ENCODE peak calls at places on chromosomes 11 and 22, in six cellular contexts. One of them, this sample, is unnamed.

GRCh38 chr22:44525872-44526271 is 27.8 kb upstream of the RTL6 start:
- DNase-seq in GM06990: no peak
- DNase-seq in upper lobe of right lung: no peak
- DNase-seq in esophagus squamous epithelium: no peak
- DNase-seq in heart left ventricle: no peak
- DNase-seq in left ventricle myocardium inferior: no peak
- DNase-seq in this sample: no peak

GRCh38 chr11:45655347-45655756 is 10.1 kb downstream of the CHST1 start:
- DNase-seq in GM06990: peak; percentile 33
- DNase-seq in upper lobe of right lung: peak; percentile 85
- DNase-seq in esophagus squamous epithelium: no peak
- DNase-seq in heart left ventricle: peak; percentile 69
- DNase-seq in left ventricle myocardium inferior: peak; percentile 75
- DNase-seq in this sample: no peak

GRCh38 chr11:56642339-56642738 is at the start of gene OR5AP2:
- DNase-seq in GM06990: no peak
- DNase-seq in upper lobe of right lung: no peak
- DNase-seq in esophagus squamous epithelium: no peak
- DNase-seq in heart left ventricle: no peak
- DNase-seq in left ventricle myocardium inferior: no peak
- DNase-seq in this sample: no peak

GRCh38 chr11:32891657-32892354 is 805 bp upstream of the QSER1 start:
- DNase-seq in GM06990: no peak
- DNase-seq in upper lobe of right lung: no peak
- DNase-seq in esophagus squamous epithelium: no peak
- DNase-seq in heart left ventricle: no peak
- DNase-seq in left ventricle myocardium inferior: no peak
- DNase-seq in this sample: no peak

GRCh38 chr11:78470861-78471442 is 53.3 kb upstream of the GAB2 start:
- DNase-seq in GM06990: no peak
- DNase-seq in upper lobe of right lung: no peak
- DNase-seq in esophagus squamous epithelium: no peak
- DNase-seq in heart left ventricle: no peak
- DNase-seq in left ventricle myocardium inferior: no peak
- DNase-seq in this sample: no peak

GRCh38 chr22:27719535-27720227 is 81.9 kb downstream of the MN1 start:
- DNase-seq in GM06990: no peak
- DNase-seq in upper lobe of right lung: peak; percentile 42
- DNase-seq in esophagus squamous epithelium: no peak
- DNase-seq in heart left ventricle: peak; percentile 54
- DNase-seq in left ventricle myocardium inferior: no peak
- DNase-seq in this sample: peak; percentile 92

GRCh38 chr22:26394787-26395186 is 34.3 kb upstream of the ASPHD2 start:
- DNase-seq in GM06990: no peak
- DNase-seq in upper lobe of right lung: no peak
- DNase-seq in esophagus squamous epithelium: no peak
- DNase-seq in heart left ventricle: no peak
- DNase-seq in left ventricle myocardium inferior: no peak
- DNase-seq in this sample: no peak

GRCh38 chr11:92969634-92970347 is at the start of gene MTNR1B:
- DNase-seq in GM06990: no peak
- DNase-seq in upper lobe of right lung: no peak
- DNase-seq in esophagus squamous epithelium: no peak
- DNase-seq in heart left ventricle: no peak
- DNase-seq in left ventricle myocardium inferior: no peak
- DNase-seq in this sample: no peak

GRCh38 chr11:47566166-47566546 is 757 bp downstream of the PTPMT1 start:
- DNase-seq in GM06990: no peak
- DNase-seq in upper lobe of right lung: no peak
- DNase-seq in esophagus squamous epithelium: no peak
- DNase-seq in heart left ventricle: no peak
- DNase-seq in left ventricle myocardium inferior: no peak
- DNase-seq in this sample: no peak

GRCh38 chr11:304915-305833 is 2.4 kb upstream of the IFITM2 start:
- DNase-seq in GM06990: no peak
- DNase-seq in upper lobe of right lung: peak; percentile 71
- DNase-seq in esophagus squamous epithelium: no peak
- DNase-seq in heart left ventricle: peak; percentile 66
- DNase-seq in left ventricle myocardium inferior: peak; percentile 68
- DNase-seq in this sample: no peak

GRCh38 chr11:75929706-75930105 is 114.7 kb downstream of the UVRAG start:
- DNase-seq in GM06990: no peak
- DNase-seq in upper lobe of right lung: no peak
- DNase-seq in esophagus squamous epithelium: no peak
- DNase-seq in heart left ventricle: no peak
- DNase-seq in left ventricle myocardium inferior: no peak
- DNase-seq in this sample: no peak

GRCh38 chr22:25448435-25449051 is 115.9 kb upstream of the GRK3 start:
- DNase-seq in GM06990: peak; percentile 24
- DNase-seq in upper lobe of right lung: no peak
- DNase-seq in esophagus squamous epithelium: no peak
- DNase-seq in heart left ventricle: no peak
- DNase-seq in left ventricle myocardium inferior: no peak
- DNase-seq in this sample: no peak

GRCh38 chr11:110131386-110132123 is 38.4 kb downstream of the ZC3H12C start:
- DNase-seq in GM06990: no peak
- DNase-seq in upper lobe of right lung: no peak
- DNase-seq in esophagus squamous epithelium: no peak
- DNase-seq in heart left ventricle: no peak
- DNase-seq in left ventricle myocardium inferior: no peak
- DNase-seq in this sample: no peak

GRCh38 chr11:66188580-66188979 is 79.9 kb upstream of the RAB1B start:
- DNase-seq in GM06990: no peak
- DNase-seq in upper lobe of right lung: no peak
- DNase-seq in esophagus squamous epithelium: no peak
- DNase-seq in heart left ventricle: no peak
- DNase-seq in left ventricle myocardium inferior: no peak
- DNase-seq in this sample: no peak

GRCh38 chr11:57638005-57638760 is 11.5 kb downstream of the YPEL4 start:
- DNase-seq in GM06990: no peak
- DNase-seq in upper lobe of right lung: peak; percentile 80
- DNase-seq in esophagus squamous epithelium: no peak
- DNase-seq in heart left ventricle: peak; percentile 80
- DNase-seq in left ventricle myocardium inferior: peak; percentile 63
- DNase-seq in this sample: no peak

GRCh38 chr22:35454416-35455054 is 54.6 kb downstream of the MCM5 start:
- DNase-seq in GM06990: no peak
- DNase-seq in upper lobe of right lung: no peak
- DNase-seq in esophagus squamous epithelium: no peak
- DNase-seq in heart left ventricle: peak; percentile 39
- DNase-seq in left ventricle myocardium inferior: no peak
- DNase-seq in this sample: no peak

GRCh38 chr11:20488352-20488751 is 100.8 kb downstream of the PRMT3 start:
- DNase-seq in GM06990: no peak
- DNase-seq in upper lobe of right lung: no peak
- DNase-seq in esophagus squamous epithelium: no peak
- DNase-seq in heart left ventricle: no peak
- DNase-seq in left ventricle myocardium inferior: no peak
- DNase-seq in this sample: no peak

GRCh38 chr22:46549971-46550641 is 12.7 kb upstream of the CELSR1 start:
- DNase-seq in GM06990: no peak
- DNase-seq in upper lobe of right lung: no peak
- DNase-seq in esophagus squamous epithelium: no peak
- DNase-seq in heart left ventricle: no peak
- DNase-seq in left ventricle myocardium inferior: peak; percentile 13
- DNase-seq in this sample: no peak

GRCh38 chr11:46263120-46263519 is 14.3 kb upstream of the CREB3L1 start:
- DNase-seq in GM06990: no peak
- DNase-seq in upper lobe of right lung: no peak
- DNase-seq in esophagus squamous epithelium: no peak
- DNase-seq in heart left ventricle: no peak
- DNase-seq in left ventricle myocardium inferior: no peak
- DNase-seq in this sample: no peak

GRCh38 chr22:23248583-23248982 is 68.3 kb downstream of the BCR start:
- DNase-seq in GM06990: no peak
- DNase-seq in upper lobe of right lung: no peak
- DNase-seq in esophagus squamous epithelium: no peak
- DNase-seq in heart left ventricle: no peak
- DNase-seq in left ventricle myocardium inferior: no peak
- DNase-seq in this sample: no peak

GRCh38 chr11:60786811-60787567 is 1.9 kb downstream of the MS4A10 start:
- DNase-seq in GM06990: no peak
- DNase-seq in upper lobe of right lung: no peak
- DNase-seq in esophagus squamous epithelium: no peak
- DNase-seq in heart left ventricle: peak; percentile 82
- DNase-seq in left ventricle myocardium inferior: peak; percentile 79
- DNase-seq in this sample: no peak

DNA sequence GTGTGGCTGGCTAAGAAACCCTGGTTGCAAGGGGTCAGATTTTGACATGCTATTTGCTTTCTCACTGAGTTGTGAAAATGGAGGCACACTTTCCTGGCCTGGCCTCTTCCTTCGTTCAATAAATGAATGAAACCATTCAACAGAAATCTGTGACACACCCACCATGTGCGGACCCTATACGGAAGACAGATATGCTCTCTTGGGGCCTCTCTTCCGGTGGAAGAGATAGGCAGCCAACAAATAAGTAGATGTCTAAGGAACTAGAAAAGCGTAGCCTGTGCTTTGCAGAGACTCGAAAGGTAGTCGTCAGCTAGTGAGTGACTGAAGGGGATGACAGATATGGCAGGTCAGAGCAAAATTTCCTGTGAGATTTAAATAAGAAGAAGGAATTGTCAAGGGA is 5.3 kb downstream of the KCNQ1OT1 start:
- DNase-seq in GM06990: no peak
- DNase-seq in upper lobe of right lung: no peak
- DNase-seq in esophagus squamous epithelium: no peak
- DNase-seq in heart left ventricle: no peak
- DNase-seq in left ventricle myocardium inferior: no peak
- DNase-seq in this sample: no peak
- H3K4me3 ChIP-seq in GM06990: no peak overlapping the region
- H3K4me3 ChIP-seq in upper lobe of right lung: no peak overlapping the region
- H3K4me3 ChIP-seq in esophagus squamous epithelium: no peak overlapping the region
- H3K4me3 ChIP-seq in heart left ventricle: no peak overlapping the region
- H3K4me3 ChIP-seq in left ventricle myocardium inferior: no peak overlapping the region
- H3K4me3 ChIP-seq in this sample: no peak overlapping the region

DNA sequence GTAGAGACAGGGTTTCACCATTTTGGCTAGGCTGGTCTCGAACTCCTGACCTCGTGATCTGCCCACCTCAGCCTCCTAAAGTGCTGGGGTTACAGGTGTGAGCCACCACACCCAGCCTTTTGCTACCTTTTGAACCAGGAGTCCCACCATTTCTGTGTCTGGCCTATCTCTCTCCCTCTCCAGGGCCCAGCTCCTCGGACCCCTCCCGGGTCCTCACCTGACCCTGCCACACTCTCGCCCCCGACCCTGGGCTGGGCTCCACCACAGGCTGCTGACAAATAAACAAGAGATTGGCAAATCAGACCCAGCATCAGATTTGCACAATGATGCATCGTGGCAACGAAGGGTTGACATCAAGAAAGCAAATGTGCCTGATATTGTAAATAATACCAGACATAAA is 8.8 kb downstream of the KRTAP5-5 start:
- DNase-seq in GM06990: no peak
- DNase-seq in upper lobe of right lung: no peak
- DNase-seq in esophagus squamous epithelium: no peak
- DNase-seq in heart left ventricle: no peak
- DNase-seq in left ventricle myocardium inferior: no peak
- DNase-seq in this sample: no peak
- H3K27me3 ChIP-seq in GM06990: no peaks in the 10 kb centered on the region
- H3K27me3 ChIP-seq in upper lobe of right lung: no peaks in the 10 kb centered on the region
- H3K27me3 ChIP-seq in esophagus squamous epithelium: no peaks in the 10 kb centered on the region
- H3K27me3 ChIP-seq in heart left ventricle: no peaks in the 10 kb centered on the region
- H3K27me3 ChIP-seq in left ventricle myocardium inferior: peaks cover 65% of the 10 kb centered on the region
- H3K27me3 ChIP-seq in this sample: no peaks in the 10 kb centered on the region

GRCh38 chr11:116981216-116981887 is 116.9 kb downstream of the SIK3 start:
- DNase-seq in GM06990: no peak
- DNase-seq in upper lobe of right lung: no peak
- DNase-seq in esophagus squamous epithelium: no peak
- DNase-seq in heart left ventricle: no peak
- DNase-seq in left ventricle myocardium inferior: no peak
- DNase-seq in this sample: no peak

GRCh38 chr11:116984186-116984585 is 114.0 kb downstream of the SIK3 start:
- DNase-seq in GM06990: no peak
- DNase-seq in upper lobe of right lung: no peak
- DNase-seq in esophagus squamous epithelium: no peak
- DNase-seq in heart left ventricle: no peak
- DNase-seq in left ventricle myocardium inferior: no peak
- DNase-seq in this sample: no peak

GRCh38 chr11:116980136-116980793 is 118.0 kb downstream of the SIK3 start:
- DNase-seq in GM06990: peak; percentile 26
- DNase-seq in upper lobe of right lung: no peak
- DNase-seq in esophagus squamous epithelium: no peak
- DNase-seq in heart left ventricle: no peak
- DNase-seq in left ventricle myocardium inferior: no peak
- DNase-seq in this sample: no peak

GRCh38 chr11:116986521-116987105 is 111.6 kb downstream of the SIK3 start:
- DNase-seq in GM06990: peak; percentile 31
- DNase-seq in upper lobe of right lung: no peak
- DNase-seq in esophagus squamous epithelium: no peak
- DNase-seq in heart left ventricle: no peak
- DNase-seq in left ventricle myocardium inferior: no peak
- DNase-seq in this sample: no peak

DNA sequence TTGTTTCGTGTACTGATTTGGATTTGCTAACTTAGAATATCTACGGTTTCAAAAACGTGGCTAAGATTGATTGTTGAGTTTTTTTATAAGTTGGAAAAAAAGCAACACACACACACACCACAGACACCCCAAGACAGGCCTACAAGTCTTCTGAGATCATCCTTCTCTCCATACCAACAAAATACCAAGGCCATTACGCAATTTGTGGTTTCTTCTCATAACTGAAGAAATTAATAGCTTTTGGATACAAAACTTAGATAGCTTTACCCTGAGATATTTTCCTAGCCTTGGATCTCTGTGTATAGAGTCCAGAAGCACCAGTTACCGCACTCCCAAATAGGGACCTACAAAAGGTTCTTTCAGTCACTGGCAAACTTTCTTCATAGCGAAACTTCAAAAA is 113.6 kb downstream of the SIK3 start:
- DNase-seq in GM06990: no peak
- DNase-seq in upper lobe of right lung: no peak
- DNase-seq in esophagus squamous epithelium: no peak
- DNase-seq in heart left ventricle: no peak
- DNase-seq in left ventricle myocardium inferior: no peak
- DNase-seq in this sample: no peak
- H3K4me3 ChIP-seq in GM06990: no peak overlapping the region
- H3K4me3 ChIP-seq in upper lobe of right lung: no peak overlapping the region
- H3K4me3 ChIP-seq in esophagus squamous epithelium: no peak overlapping the region
- H3K4me3 ChIP-seq in heart left ventricle: no peak overlapping the region
- H3K4me3 ChIP-seq in left ventricle myocardium inferior: no peak overlapping the region
- H3K4me3 ChIP-seq in this sample: no peak overlapping the region

DNA sequence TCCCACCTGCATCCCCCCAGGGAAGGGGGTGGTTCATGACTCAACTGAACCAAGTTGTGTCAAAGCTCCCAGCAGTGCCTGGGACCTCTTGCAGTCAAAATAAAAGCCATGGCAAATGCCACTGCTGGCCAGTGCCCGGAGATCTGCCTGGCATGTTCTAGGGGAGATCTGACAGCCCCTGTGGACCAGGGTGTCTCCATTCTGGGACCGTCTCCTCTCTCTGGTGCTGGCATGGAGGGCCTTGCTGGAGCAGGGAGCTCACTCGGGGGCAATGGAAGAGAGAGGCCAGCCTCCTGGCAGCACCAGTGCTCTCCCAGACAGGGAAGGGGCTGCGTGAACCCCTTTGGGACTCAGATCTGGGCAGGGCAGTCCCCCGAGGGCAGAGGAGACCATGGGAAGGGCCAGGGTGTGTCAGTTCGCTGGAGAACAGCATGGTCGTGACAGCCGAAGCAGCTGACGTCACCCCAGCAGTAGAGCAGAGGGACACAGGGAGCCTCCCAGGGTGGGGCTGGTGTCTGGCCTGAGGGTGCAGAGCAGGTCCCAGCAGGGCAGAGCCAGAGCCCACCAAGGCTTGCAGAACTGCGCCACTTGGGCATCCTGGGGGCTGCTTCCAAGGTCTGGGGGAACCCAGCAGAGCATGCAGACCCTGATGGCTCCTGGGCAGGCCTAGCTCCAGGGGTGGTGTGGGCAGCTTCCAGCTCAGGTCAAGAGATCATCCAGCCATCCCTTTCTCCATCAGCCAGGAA is 70.9 kb upstream of the KCNQ1OT1 start:
- DNase-seq in GM06990: no peak
- DNase-seq in upper lobe of right lung: peak; percentile 48
- DNase-seq in esophagus squamous epithelium: no peak
- DNase-seq in heart left ventricle: peak; percentile 6
- DNase-seq in left ventricle myocardium inferior: no peak
- DNase-seq in this sample: peak; percentile 93
- H3K27me3 ChIP-seq in GM06990: peaks cover 3% of the 10 kb centered on the region
- H3K27me3 ChIP-seq in upper lobe of right lung: no peaks in the 10 kb centered on the region
- H3K27me3 ChIP-seq in esophagus squamous epithelium: no peaks in the 10 kb centered on the region
- H3K27me3 ChIP-seq in heart left ventricle: no peaks in the 10 kb centered on the region
- H3K27me3 ChIP-seq in left ventricle myocardium inferior: no peaks in the 10 kb centered on the region
- H3K27me3 ChIP-seq in this sample: no peaks in the 10 kb centered on the region